ENCODE peak calls at places on chromosomes 11 and 22, in ten cellular contexts. B, H, C, E, S, Q, Y, Z, W and G are unnamed samples.

GRCh38 chr11:27858901-27859300 is 158.6 kb upstream of the BDNF start:
- DNase-seq in W (no peak), H (no peak), Y (no peak), Z (no peak), S (no peak), Q (no peak), C (no peak), E (no peak), B (no peak), G (no peak)

GRCh38 chr22:44391481-44392445 is 79.0 kb upstream of the SHISAL1 start:
- DNase-seq in B (no peak), H (no peak), C (peak; percentile 64), W (no peak), Q (no peak), Z (no peak), Y (no peak), S (no peak), E (no peak), G (no peak)

GRCh38 chr11:44917741-44918140 is 32.9 kb downstream of the TP53I11 start:
- DNase-seq in Z (no peak), B (no peak), E (no peak), S (no peak), C (no peak), Y (no peak), H (no peak), Q (no peak), W (no peak), G (no peak)

GRCh38 chr11:99370557-99371200 is 349.9 kb downstream of the CNTN5 start:
- DNase-seq in Q (peak; percentile 15), Z (no peak), C (no peak), S (no peak), Y (peak; percentile 20), H (no peak), B (no peak), E (peak; percentile 4), W (no peak), G (no peak)

GRCh38 chr11:114291847-114292680 is 4.1 kb upstream of the NNMT start:
- DNase-seq in Y (no peak), E (peak; percentile 44), W (peak; percentile 24), H (no peak), Z (no peak), C (no peak), S (no peak), B (peak; percentile 82), Q (peak; percentile 94), G (no peak)

GRCh38 chr22:20427945-20428417 is 9.6 kb downstream of the SCARF2 start:
- DNase-seq in Y (no peak), C (no peak), S (no peak), Q (no peak), H (no peak), B (no peak), W (no peak), Z (no peak), E (no peak), G (no peak)

GRCh38 chr22:24466831-24467249 is 28.3 kb upstream of the UPB1 start:
- DNase-seq in S (no peak), Q (peak; percentile 54), H (no peak), Y (no peak), W (no peak), Z (no peak), E (peak; percentile 50), B (peak; percentile 63), C (no peak), G (no peak)

GRCh38 chr11:96464695-96465307 is 75.0 kb downstream of the JRKL start:
- DNase-seq in H (peak; percentile 70), B (peak; percentile 65), S (no peak), E (peak; percentile 78), W (peak; percentile 36), C (peak; percentile 75), Y (peak; percentile 89), Z (no peak), Q (peak; percentile 76), G (peak; percentile 66)

GRCh38 chr22:46663001-46663400 is 42.8 kb downstream of the GRAMD4 start:
- DNase-seq in Z (no peak), H (no peak), B (no peak), Q (no peak), C (no peak), Y (no peak), S (no peak), W (no peak), E (no peak), G (no peak)

GRCh38 chr11:8838248-8838647 is 72.7 kb upstream of the AKIP1 start:
- DNase-seq in E (peak; percentile 76), H (no peak), W (peak; percentile 90), Q (peak; percentile 100), B (no peak), C (no peak), Y (no peak), S (no peak), Z (no peak), G (no peak)

GRCh38 chr22:37547249-37547741 is 13.0 kb upstream of the CDC42EP1 start:
- DNase-seq in Z (no peak), S (no peak), H (no peak), Q (peak; percentile 60), E (no peak), Y (no peak), B (no peak), C (no peak), W (no peak), G (no peak)

GRCh38 chr11:34866375-34866774 is 49.8 kb downstream of the APIP start:
- DNase-seq in E (peak; percentile 60), Z (no peak), B (no peak), W (peak; percentile 4), Q (peak; percentile 85), H (no peak), Y (no peak), C (no peak), S (no peak), G (no peak)